ENCODE peak calls at places on chromosomes 6 and 20, in four cellular contexts. B is right cardiac atrium, U is Peyer's patch, W is psoas muscle. K is an unnamed sample.
A peak's percentile ranks its signal among the peaks of the same experiment; 100 is the strongest.

GRCh38 chr20:8854566-8854965 is 214.3 kb upstream of the PLCB4 start:
- DNase-seq in B (peak; percentile 82), U (no peak), W (peak; percentile 76), K (no peak)

GRCh38 chr20:64063389-64064144 is 569 bp downstream of the TCEA2 start:
- DNase-seq in U (no peak), W (no peak), B (no peak), K (no peak)

GRCh38 chr6:166507380-166507779 is 79.1 kb downstream of the RAMACL start:
- DNase-seq in B (no peak), W (no peak), U (no peak), K (no peak)

GRCh38 chr20:47252879-47253307 is 103.6 kb downstream of the ZMYND8 start:
- DNase-seq in W (no peak), U (no peak), B (no peak), K (no peak)

GRCh38 chr6:72084992-72085569 is 198.7 kb downstream of the RIMS1 start:
- DNase-seq in U (no peak), W (no peak), B (no peak), K (no peak)

GRCh38 chr20:15708984-15709598 is 864.2 kb downstream of the KIF16B start:
- DNase-seq in W (no peak), U (peak; percentile 60), B (peak; percentile 73), K (no peak)

GRCh38 chr20:20017852-20018245 is 687 bp downstream of the NAA20 start:
- DNase-seq in W (no peak), U (no peak), B (no peak), K (peak; percentile 10)

GRCh38 chr6:161079566-161080262 is 88.1 kb downstream of the MAP3K4 start:
- DNase-seq in U (no peak), W (no peak), B (no peak), K (peak; percentile 57)

GRCh38 chr6:126716826-126717514 is 377.1 kb downstream of the CENPW start:
- DNase-seq in B (no peak), W (no peak), U (no peak), K (no peak)

GRCh38 chr6:28981833-28982475 is 23.2 kb downstream of the ZNF311 start:
- DNase-seq in B (peak; percentile 82), W (peak; percentile 78), U (peak; percentile 78), K (peak; percentile 79)

DNA sequence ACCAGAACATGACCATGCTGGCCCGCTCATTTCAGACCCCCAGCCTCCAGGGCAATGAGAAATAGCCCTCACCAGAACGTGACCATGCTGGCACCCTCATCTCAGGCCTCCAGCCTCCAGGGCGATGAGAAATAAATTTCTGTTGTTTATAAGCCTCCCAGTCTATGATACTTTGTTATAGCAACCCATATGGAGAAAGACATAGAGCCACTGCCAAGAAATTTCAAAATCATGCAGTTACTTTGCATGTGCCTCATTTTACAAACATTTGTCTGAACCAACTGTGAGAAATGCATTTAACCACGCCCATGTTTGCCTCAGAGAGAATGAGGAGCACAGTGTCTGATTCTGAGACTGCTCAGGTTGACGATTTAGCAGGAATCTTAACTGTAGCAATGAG is 15.5 kb downstream of the CYP39A1 start:
- DNase-seq in W (no peak), U (no peak), B (no peak), K (no peak)
- H3K27ac ChIP-seq in W (no peak overlapping the region), U (no peak overlapping the region), B (no peak overlapping the region), K (no peak overlapping the region)

GRCh38 chr6:91970700-91971099 is 1383.8 kb upstream of the MAP3K7 start:
- DNase-seq in W (no peak), U (no peak), B (no peak), K (no peak)

DNA sequence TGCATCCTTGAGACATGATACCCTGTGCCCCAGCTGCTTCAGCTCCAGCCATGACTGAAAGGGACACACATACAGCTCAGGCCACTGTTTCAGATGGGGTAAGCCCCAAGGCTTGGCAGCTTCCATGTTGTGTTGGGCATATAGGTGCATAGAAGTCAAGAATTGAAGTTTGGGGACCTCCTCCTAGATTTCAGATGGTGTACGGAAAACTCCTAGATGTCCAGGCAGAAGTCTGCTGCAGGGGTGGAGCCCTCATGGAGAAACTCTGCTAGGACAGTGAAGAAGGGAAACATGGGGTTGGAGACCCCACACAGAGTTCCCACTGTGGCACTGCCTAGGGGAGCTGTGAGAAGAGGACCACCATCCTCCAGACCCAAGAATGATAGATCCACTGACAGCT is 1379.0 kb upstream of the MAP3K7 start:
- DNase-seq in B (no peak), U (no peak), W (no peak), K (no peak)
- H3K9me3 ChIP-seq in B (peaks cover 2% of the 10 kb centered on the region), U (peaks cover 8% of the 10 kb centered on the region), W (no peaks in the 10 kb centered on the region), K (no peaks in the 10 kb centered on the region)

GRCh38 chr6:115821798-115822197 is 238.9 kb downstream of the FRK start:
- DNase-seq in U (no peak), B (no peak), W (no peak), K (no peak)

GRCh38 chr6:115814907-115815306 is 245.8 kb downstream of the FRK start:
- DNase-seq in W (no peak), U (no peak), B (no peak), K (no peak)

GRCh38 chr6:115819506-115819905 is 241.2 kb downstream of the FRK start:
- DNase-seq in B (no peak), U (no peak), W (no peak), K (no peak)
- H3K4me1 ChIP-seq in B (no peaks in the 10 kb centered on the region), U (no peaks in the 10 kb centered on the region), W (no peaks in the 10 kb centered on the region), K (no peaks in the 10 kb centered on the region)

GRCh38 chr6:75143186-75143585 is 62.7 kb downstream of the COL12A1 start:
- DNase-seq in U (no peak), W (no peak), B (no peak), K (no peak)
- H3K27ac ChIP-seq in U (no peak overlapping the region), W (no peak overlapping the region), B (no peak overlapping the region), K (no peak overlapping the region)

GRCh38 chr20:49287555-49288249 is 9.8 kb upstream of the ZNFX1 start:
- DNase-seq in B (no peak), W (no peak), U (no peak), K (no peak)
- H3K9me3 ChIP-seq in B (peaks cover 11% of the 10 kb centered on the region), W (peaks cover 15% of the 10 kb centered on the region), U (peaks cover 34% of the 10 kb centered on the region), K (peaks cover 43% of the 10 kb centered on the region)

DNA sequence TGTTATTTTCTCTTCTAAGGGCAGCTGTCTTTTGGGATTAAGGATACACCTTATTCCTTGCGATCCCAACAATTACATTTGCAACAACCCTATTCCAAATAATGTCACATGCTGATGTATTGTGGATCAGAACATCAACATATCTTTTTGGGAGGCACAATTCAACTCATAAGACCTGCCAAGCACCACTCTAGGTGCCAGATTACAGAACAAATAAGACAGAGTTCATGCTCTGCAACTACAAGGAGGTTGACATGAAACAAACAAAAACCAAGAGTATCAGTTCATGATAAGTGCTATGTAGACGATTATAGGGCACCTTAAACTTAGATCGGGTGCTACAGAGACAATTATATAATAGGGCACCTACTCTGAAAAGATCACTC is 203.2 kb upstream of the SGK1 start:
- DNase-seq in B (no peak), U (no peak), W (no peak), K (no peak)
- H3K4me1 ChIP-seq in B (peaks cover 5% of the 10 kb centered on the region), U (no peaks in the 10 kb centered on the region), W (peaks cover 7% of the 10 kb centered on the region), K (peaks cover 18% of the 10 kb centered on the region)

DNA sequence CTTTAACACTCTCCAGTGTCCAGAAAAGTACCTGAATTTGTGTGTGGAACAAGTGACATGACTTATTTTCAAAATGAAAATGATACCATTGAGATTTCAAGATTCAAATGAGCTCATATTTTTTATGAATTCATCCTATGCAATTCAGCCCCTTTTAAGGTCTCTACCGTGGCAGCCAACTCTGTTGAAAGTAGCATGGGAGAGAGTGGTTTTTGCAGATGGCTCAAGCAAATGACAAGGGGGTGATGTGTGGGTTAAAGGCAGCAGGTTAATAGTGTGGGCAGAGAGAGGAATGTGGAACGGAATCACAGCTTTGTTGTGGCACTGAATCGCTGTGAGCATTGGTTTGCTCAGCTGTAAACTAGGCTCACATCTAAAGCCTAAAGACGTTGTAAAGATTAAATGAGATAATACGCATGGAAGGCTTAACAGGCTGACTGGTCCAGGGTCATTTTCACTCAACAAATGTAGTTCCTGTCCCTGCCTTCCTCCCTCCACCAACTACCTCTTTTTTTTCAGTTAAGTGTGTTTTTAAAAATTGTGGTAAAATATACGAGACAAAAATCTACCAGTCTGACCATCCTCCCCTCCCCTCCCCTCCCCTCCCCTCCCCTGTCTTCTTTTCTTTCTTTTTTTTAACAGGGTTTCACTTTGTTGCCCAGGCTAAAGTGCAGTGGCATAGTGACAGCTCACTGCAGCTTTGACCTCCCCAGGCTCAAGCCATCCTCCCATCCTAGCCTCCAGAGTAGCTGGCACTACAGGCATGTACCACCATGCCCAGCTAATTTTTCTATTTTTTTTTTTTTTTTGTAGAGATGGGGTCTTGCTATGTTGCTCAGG is 114.7 kb upstream of the ZNF217 start:
- DNase-seq in W (no peak), B (no peak), U (no peak), K (no peak)
- H3K27ac ChIP-seq in W (no peak overlapping the region), B (no peak overlapping the region), U (peak overlapping the region; percentile 55), K (peak overlapping the region; percentile 3)

GRCh38 chr20:29301624-29302259 is 1955.7 kb upstream of the DEFB115 start:
- DNase-seq in U (no peak), B (no peak), W (peak; percentile 47), K (no peak)

GRCh38 chr20:29298271-29298590 is 1959.2 kb upstream of the DEFB115 start:
- DNase-seq in B (no peak), U (no peak), W (no peak), K (no peak)

GRCh38 chr20:29298759-29299613 is 1958.5 kb upstream of the DEFB115 start:
- DNase-seq in B (no peak), U (no peak), W (peak; percentile 24), K (no peak)

GRCh38 chr20:29300579-29301551 is 1956.6 kb upstream of the DEFB115 start:
- DNase-seq in U (no peak), B (peak; percentile 56), W (peak; percentile 44), K (no peak)

GRCh38 chr20:29299811-29300578 is 1957.5 kb upstream of the DEFB115 start:
- DNase-seq in U (no peak), B (no peak), W (peak; percentile 33), K (no peak)
- H3K9me3 ChIP-seq in U (peaks cover 39% of the 10 kb centered on the region), B (no peaks in the 10 kb centered on the region), W (no peaks in the 10 kb centered on the region), K (no peaks in the 10 kb centered on the region)

K was measured in CD4-positive, alpha-beta memory T cell.